ENCODE peak calls at places on chromosomes 16 and 17, in nine cellular contexts. C, L, Y, B, U, V, A, I and W are unnamed samples.

GRCh38 chr16:2016407-2016922 is 3.1 kb upstream of the NPW start:
- DNase-seq in L (no peak), C (no peak), V (no peak), I (no peak), A (no peak), Y (no peak), B (no peak), U (no peak), W (no peak)

GRCh38 chr17:67558740-67559380 is 158.9 kb upstream of the NOL11 start:
- DNase-seq in Y (no peak), U (no peak), V (no peak), L (no peak), C (no peak), B (no peak), I (no peak), A (peak), W (no peak)

GRCh38 chr16:11391576-11391975 is 46.3 kb downstream of the RMI2 start:
- DNase-seq in L (no peak), V (no peak), B (no peak), I (no peak), C (no peak), A (no peak), U (no peak), Y (no peak), W (no peak)

GRCh38 chr17:67474081-67474661 is 97.1 kb downstream of the PITPNC1 start:
- DNase-seq in B (no peak), L (peak), V (peak), Y (peak), C (no peak), A (peak), U (no peak), I (peak), W (no peak)

GRCh38 chr16:88352261-88353200 is 30.2 kb upstream of the ZNF469 start:
- DNase-seq in U (no peak), A (no peak), I (no peak), L (peak), C (no peak), V (no peak), B (no peak), Y (no peak), W (no peak)

GRCh38 chr16:49857423-49858181 is 1.7 kb upstream of the ZNF423 start:
- DNase-seq in A (peak), L (peak), C (peak), V (peak), Y (peak), B (no peak), I (peak), U (peak), W (no peak)

GRCh38 chr17:41127371-41127770 is 3.4 kb upstream of the KRTAP4-12 start:
- DNase-seq in B (no peak), I (no peak), A (no peak), C (no peak), L (no peak), U (no peak), Y (no peak), V (no peak), W (no peak)

GRCh38 chr16:89031715-89032659 is 55.0 kb upstream of the CBFA2T3 start:
- DNase-seq in L (no peak), C (peak), V (no peak), U (peak), B (no peak), I (no peak), Y (peak), A (no peak), W (no peak)

GRCh38 chr17:321386-321941 is 31.1 kb downstream of the RPH3AL start:
- DNase-seq in Y (no peak), C (no peak), L (no peak), V (no peak), B (no peak), U (no peak), A (no peak), I (no peak), W (no peak)

GRCh38 chr16:1082952-1083675 is 10.6 kb downstream of the SSTR5 start:
- DNase-seq in A (no peak), L (no peak), B (no peak), C (no peak), U (no peak), V (no peak), I (no peak), Y (no peak), W (no peak)

GRCh38 chr17:177155-177554 is 4.3 kb downstream of the DOC2B start:
- DNase-seq in V (no peak), C (no peak), U (no peak), I (no peak), A (no peak), L (no peak), B (no peak), Y (no peak), W (no peak)

GRCh38 chr17:75525806-75526554 is 483 bp downstream of the LLGL2 start:
- DNase-seq in A (no peak), V (no peak), Y (no peak), U (no peak), B (no peak), I (no peak), L (no peak), C (no peak), W (no peak)

GRCh38 chr17:61294777-61295176 is 104.9 kb upstream of the TBX2 start:
- DNase-seq in L (peak), I (peak), B (no peak), C (no peak), A (peak), U (no peak), V (peak), Y (no peak), W (no peak)

GRCh38 chr17:50283714-50284432 is 9.6 kb downstream of the TMEM92 start:
- DNase-seq in Y (no peak), L (no peak), A (no peak), V (no peak), U (no peak), C (no peak), B (no peak), I (no peak), W (no peak)

GRCh38 chr17:7836596-7837374 is 2.8 kb downstream of the KDM6B start:
- DNase-seq in V (peak), I (peak), L (peak), A (peak), C (peak), Y (peak), B (peak), U (peak), W (peak)

GRCh38 chr17:80000955-80001354 is 34.7 kb downstream of the TBC1D16 start:
- DNase-seq in Y (no peak), U (no peak), I (no peak), V (no peak), L (no peak), C (no peak), A (no peak), B (no peak), W (no peak)

GRCh38 chr17:3695129-3695722 is 729 bp downstream of the P2RX5 start:
- DNase-seq in L (peak), V (no peak), U (no peak), I (no peak), A (no peak), C (no peak), Y (peak), B (no peak), W (no peak)